ENCODE peak calls at places on chromosomes 7 and 10, in seven cellular contexts. J is BJ, S is foreskin fibroblast, L is WERI-Rb-1, K is K562, F is adrenal gland, R is vagina. O is an unnamed sample.

GRCh38 chr10:126080879-126081331 is 184.5 kb downstream of the FANK1 start:
- DNase-seq in J (no peak), S (no peak), L (no peak), K (no peak), F (no peak), R (no peak), O (peak)

GRCh38 chr7:120554960-120555571 is 282.1 kb downstream of the KCND2 start:
- DNase-seq in J (no peak), S (peak), L (peak), K (peak), F (peak), R (no peak), O (peak)

GRCh38 chr10:97782455-97783228 is 10.8 kb upstream of the SFRP5 start:
- DNase-seq in J (no peak), S (no peak), L (no peak), K (no peak), F (peak), R (no peak), O (no peak)

GRCh38 chr7:147775564-147775963 is 815.0 kb upstream of the C7orf33 start:
- DNase-seq in J (no peak), S (no peak), L (peak), K (no peak), F (no peak), R (no peak), O (no peak)

GRCh38 chr10:21617267-21617666 is 83.2 kb downstream of the MLLT10 start:
- DNase-seq in J (no peak), S (peak), L (no peak), K (no peak), F (no peak), R (no peak), O (no peak)

GRCh38 chr7:130154501-130155317 is 50.5 kb downstream of the TMEM209 start:
- DNase-seq in J (no peak), S (no peak), L (no peak), K (peak), F (peak), R (no peak), O (no peak)

GRCh38 chr7:149720372-149721083 is 52.9 kb downstream of the ZNF467 start:
- DNase-seq in J (no peak), S (no peak), L (no peak), K (no peak), F (peak), R (no peak), O (no peak)

GRCh38 chr7:57427594-57427993 is 22.4 kb upstream of the ZNF716 start:
- DNase-seq in J (no peak), S (no peak), L (no peak), K (no peak), F (no peak), R (no peak), O (no peak)

GRCh38 chr7:87517136-87517805 is 41.8 kb upstream of the ABCB4 start:
- DNase-seq in J (no peak), S (peak), L (no peak), K (no peak), F (no peak), R (no peak), O (no peak)

GRCh38 chr7:134174797-134175261 is 47.7 kb downstream of the LRGUK start:
- DNase-seq in J (peak), S (peak), L (no peak), K (peak), F (peak), R (no peak), O (peak)

GRCh38 chr10:17787087-17787942 is 21.8 kb upstream of the MRC1 start:
- DNase-seq in J (peak), S (peak), L (no peak), K (no peak), F (no peak), R (no peak), O (peak)

GRCh38 chr7:22853138-22853537 is 30.5 kb upstream of the TOMM7 start:
- DNase-seq in J (no peak), S (no peak), L (no peak), K (no peak), F (no peak), R (no peak), O (no peak)

GRCh38 chr7:129741743-129742213 is 130.3 kb downstream of the NRF1 start:
- DNase-seq in J (no peak), S (no peak), L (peak), K (no peak), F (no peak), R (no peak), O (no peak)

GRCh38 chr7:18020138-18020715 is 7.4 kb downstream of the PRPS1L1 start:
- DNase-seq in J (no peak), S (peak), L (no peak), K (no peak), F (no peak), R (no peak), O (no peak)

GRCh38 chr7:23264916-23265458 is 18.4 kb downstream of the GPNMB start:
- DNase-seq in J (no peak), S (no peak), L (no peak), K (no peak), F (no peak), R (no peak), O (no peak)

GRCh38 chr10:71217266-71218045 is 5.1 kb downstream of the UNC5B start:
- DNase-seq in J (no peak), S (no peak), L (no peak), K (no peak), F (no peak), R (no peak), O (no peak)

GRCh38 chr10:99872367-99873162 is 90.1 kb downstream of the ABCC2 start:
- DNase-seq in J (no peak), S (peak), L (no peak), K (no peak), F (no peak), R (no peak), O (no peak)

GRCh38 chr7:47047384-47047783 is 534.5 kb downstream of the TNS3 start:
- DNase-seq in J (no peak), S (no peak), L (no peak), K (no peak), F (no peak), R (no peak), O (peak)

GRCh38 chr7:87480386-87480785 is 4.9 kb upstream of the ABCB4 start:
- DNase-seq in J (peak), S (no peak), L (no peak), K (no peak), F (no peak), R (no peak), O (no peak)

GRCh38 chr7:40310213-40310612 is 175.4 kb downstream of the SUGCT start:
- DNase-seq in J (no peak), S (no peak), L (no peak), K (no peak), F (no peak), R (no peak), O (no peak)

GRCh38 chr7:112937651-112938390 is 147.6 kb upstream of the TMEM168 start:
- DNase-seq in J (peak), S (no peak), L (no peak), K (no peak), F (no peak), R (no peak), O (no peak)

GRCh38 chr7:151251926-151252835 is 3.7 kb upstream of the SMARCD3 start:
- DNase-seq in J (no peak), S (peak), L (peak), K (peak), F (peak), R (no peak), O (peak)

GRCh38 chr7:25288536-25289283 is 60.4 kb upstream of the NPVF start:
- DNase-seq in J (no peak), S (no peak), L (no peak), K (no peak), F (no peak), R (no peak), O (peak)

GRCh38 chr7:7176421-7177043 is 5.8 kb upstream of the C1GALT1 start:
- DNase-seq in J (peak), S (peak), L (no peak), K (no peak), F (peak), R (no peak), O (peak)

GRCh38 chr10:97003804-97004201 is 171.7 kb downstream of the LCOR start:
- DNase-seq in J (no peak), S (no peak), L (no peak), K (no peak), F (no peak), R (no peak), O (no peak)

GRCh38 chr10:62475531-62475930 is 101.4 kb downstream of the ZNF365 start:
- DNase-seq in J (no peak), S (peak), L (no peak), K (no peak), F (no peak), R (no peak), O (no peak)

GRCh38 chr7:84157171-84157570 is 37.4 kb downstream of the SEMA3A start:
- DNase-seq in J (no peak), S (no peak), L (no peak), K (no peak), F (no peak), R (no peak), O (no peak)

GRCh38 chr7:95045236-95045923 is 138.0 kb downstream of the PPP1R9A start:
- DNase-seq in J (no peak), S (peak), L (peak), K (peak), F (no peak), R (no peak), O (no peak)

GRCh38 chr10:129743738-129744133 is 220.3 kb downstream of the EBF3 start:
- DNase-seq in J (no peak), S (no peak), L (no peak), K (no peak), F (no peak), R (peak), O (no peak)

GRCh38 chr7:127935847-127936376 is 95.3 kb downstream of the LRRC4 start:
- DNase-seq in J (no peak), S (no peak), L (peak), K (no peak), F (peak), R (no peak), O (no peak)

GRCh38 chr7:102260856-102261255 is 25.8 kb upstream of the SH2B2 start:
- DNase-seq in J (no peak), S (peak), L (no peak), K (no peak), F (peak), R (no peak), O (peak)

GRCh38 chr10:125679436-125679835 is 3.5 kb downstream of the TEX36 start:
- DNase-seq in J (no peak), S (no peak), L (no peak), K (no peak), F (no peak), R (no peak), O (no peak)

GRCh38 chr7:37285701-37286475 is 162.8 kb downstream of the ELMO1 start:
- DNase-seq in J (no peak), S (no peak), L (no peak), K (no peak), F (no peak), R (peak), O (no peak)

GRCh38 chr7:20164420-20165145 is 52.6 kb downstream of the MACC1 start:
- DNase-seq in J (peak), S (peak), L (no peak), K (no peak), F (no peak), R (no peak), O (peak)

GRCh38 chr7:90973146-90973545 is 291.1 kb upstream of the FZD1 start:
- DNase-seq in J (no peak), S (peak), L (no peak), K (no peak), F (no peak), R (no peak), O (no peak)

GRCh38 chr7:50644114-50644513 is 78.9 kb upstream of the DDC start:
- DNase-seq in J (no peak), S (no peak), L (no peak), K (no peak), F (no peak), R (no peak), O (no peak)

GRCh38 chr7:37510043-37510634 is 61.5 kb upstream of the ELMO1 start:
- DNase-seq in J (no peak), S (no peak), L (no peak), K (peak), F (no peak), R (no peak), O (no peak)

GRCh38 chr7:108592633-108593277 is 23.1 kb downstream of the DNAJB9 start:
- DNase-seq in J (no peak), S (no peak), L (peak), K (peak), F (no peak), R (no peak), O (no peak)

GRCh38 chr10:27783660-27784059 is 38.0 kb upstream of the MKX start:
- DNase-seq in J (peak), S (peak), L (peak), K (peak), F (no peak), R (no peak), O (peak)

DNA sequence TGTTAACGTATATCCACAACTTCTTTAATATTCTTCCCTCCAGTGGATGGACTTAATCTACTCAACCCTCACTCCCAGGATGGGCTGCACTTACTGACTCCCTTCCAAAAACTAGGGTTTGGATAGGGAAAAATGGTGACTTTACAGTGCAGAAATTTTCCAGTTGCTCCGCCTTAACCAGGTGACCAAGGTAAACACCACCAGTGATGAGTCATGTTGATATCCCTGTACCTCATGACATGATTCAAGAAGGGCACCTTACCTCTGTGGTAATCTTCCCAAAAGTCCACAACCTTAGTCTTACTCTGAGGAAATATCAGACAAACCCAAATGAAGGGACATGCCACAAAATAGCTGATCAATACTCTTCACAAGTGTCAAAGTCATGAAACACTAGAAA is 3.5 kb upstream of the GSTK1 start:
- DNase-seq in J (no peak), S (no peak), L (no peak), K (no peak), F (no peak), R (no peak), O (no peak)
- H3K4me3 ChIP-seq in J (no peak), S (no peak), L (no peak), K (no peak), F (no peak), R (no peak), O (no peak)

GRCh38 chr7:106037489-106038176 is 74.5 kb downstream of the SYPL1 start:
- DNase-seq in J (no peak), S (no peak), L (no peak), K (no peak), F (no peak), R (no peak), O (no peak)
- H3K4me3 ChIP-seq in J (no peak), S (no peak), L (no peak), K (no peak), F (no peak), R (no peak), O (no peak)

GRCh38 chr10:127227663-127228062 is 31.3 kb upstream of the INSYN2A start:
- DNase-seq in J (no peak), S (no peak), L (no peak), K (no peak), F (no peak), R (no peak), O (no peak)
- H3K4me3 ChIP-seq in J (no peak), S (no peak), L (no peak), K (no peak), F (no peak), R (no peak), O (no peak)

GRCh38 chr10:101050206-101051069 is 11.4 kb upstream of the KAZALD1 start:
- DNase-seq in J (no peak), S (no peak), L (peak), K (peak), F (peak), R (no peak), O (no peak)
- H3K4me3 ChIP-seq in J (peak), S (peak), L (peak), K (no peak), F (no peak), R (peak), O (peak)

GRCh38 chr7:131945313-131945831 is 388.9 kb upstream of the PODXL start:
- DNase-seq in J (no peak), S (peak), L (peak), K (peak), F (peak), R (no peak), O (no peak)

GRCh38 chr7:131943211-131943610 is 386.8 kb upstream of the PODXL start:
- DNase-seq in J (no peak), S (no peak), L (no peak), K (no peak), F (no peak), R (no peak), O (no peak)

GRCh38 chr7:131944556-131945069 is 388.2 kb upstream of the PODXL start:
- DNase-seq in J (no peak), S (no peak), L (no peak), K (no peak), F (no peak), R (peak), O (no peak)

GRCh38 chr7:131942287-131943150 is 386.1 kb upstream of the PODXL start:
- DNase-seq in J (no peak), S (no peak), L (no peak), K (no peak), F (no peak), R (no peak), O (no peak)

GRCh38 chr7:131943616-131944015 is 387.2 kb upstream of the PODXL start:
- DNase-seq in J (no peak), S (no peak), L (no peak), K (no peak), F (no peak), R (no peak), O (no peak)
- H3K4me3 ChIP-seq in J (no peak), S (no peak), L (no peak), K (no peak), F (no peak), R (no peak), O (no peak)

DNA sequence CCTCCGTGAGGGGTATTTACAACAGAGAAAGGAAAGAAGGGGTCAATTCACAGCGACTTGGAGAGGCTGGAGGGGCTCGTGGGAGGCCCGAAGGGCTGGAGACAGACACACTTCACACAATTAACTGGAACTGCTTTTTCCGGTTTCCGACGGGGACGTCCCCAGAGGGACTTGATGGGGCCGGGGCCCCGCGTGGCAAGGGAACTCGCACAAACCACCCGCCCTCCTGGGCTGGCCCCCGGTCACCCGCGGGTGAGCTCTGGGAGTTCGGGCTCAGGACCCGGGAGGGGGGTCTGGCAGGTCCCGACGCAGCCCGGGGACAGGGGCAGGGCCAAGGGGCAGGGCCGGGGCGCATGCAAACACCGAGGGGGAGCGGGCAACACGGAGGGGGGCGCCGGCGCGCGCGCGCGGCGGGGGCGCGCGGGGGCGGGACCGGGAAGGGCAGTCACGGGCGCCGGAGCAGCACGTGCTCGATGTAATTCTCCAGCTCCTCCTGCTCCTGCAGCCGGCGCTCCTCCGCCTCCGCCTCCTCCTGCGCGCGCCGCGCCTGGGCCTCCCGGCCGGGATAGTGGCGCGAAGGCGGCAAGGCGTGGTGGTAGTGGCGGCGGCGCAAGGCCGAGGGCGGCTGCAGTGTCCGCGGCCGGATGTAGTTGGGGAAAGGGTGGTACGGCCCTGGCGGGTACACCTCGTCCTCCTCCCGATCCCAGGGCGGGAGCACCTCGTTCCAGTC is 2.7 kb downstream of the VGF start:
- DNase-seq in J (no peak), S (peak), L (peak), K (peak), F (no peak), R (no peak), O (no peak)
- H3K4me3 ChIP-seq in J (peak), S (peak), L (peak), K (peak), F (no peak), R (peak), O (peak)

GRCh38 chr7:43244782-43245181 is 132.3 kb downstream of the HECW1 start:
- DNase-seq in J (no peak), S (no peak), L (peak), K (no peak), F (no peak), R (peak), O (no peak)

GRCh38 chr7:43248553-43248952 is 136.1 kb downstream of the HECW1 start:
- DNase-seq in J (no peak), S (no peak), L (no peak), K (no peak), F (no peak), R (no peak), O (no peak)

GRCh38 chr7:43249808-43250145 is 137.3 kb downstream of the HECW1 start:
- DNase-seq in J (no peak), S (peak), L (no peak), K (no peak), F (no peak), R (no peak), O (no peak)

GRCh38 chr7:43247757-43248156 is 135.3 kb downstream of the HECW1 start:
- DNase-seq in J (no peak), S (no peak), L (no peak), K (no peak), F (no peak), R (no peak), O (no peak)

GRCh38 chr7:43248961-43249807 is 136.7 kb downstream of the HECW1 start:
- DNase-seq in J (peak), S (peak), L (no peak), K (peak), F (no peak), R (no peak), O (no peak)
- H3K4me3 ChIP-seq in J (peak), S (peak), L (no peak), K (peak), F (no peak), R (no peak), O (peak)

GRCh38 chr7:123538189-123538714 is 3.9 kb upstream of the IQUB start:
- DNase-seq in J (peak), S (peak), L (no peak), K (peak), F (no peak), R (no peak), O (peak)
- H3K4me3 ChIP-seq in J (no peak), S (no peak), L (no peak), K (no peak), F (no peak), R (no peak), O (no peak)

DNA sequence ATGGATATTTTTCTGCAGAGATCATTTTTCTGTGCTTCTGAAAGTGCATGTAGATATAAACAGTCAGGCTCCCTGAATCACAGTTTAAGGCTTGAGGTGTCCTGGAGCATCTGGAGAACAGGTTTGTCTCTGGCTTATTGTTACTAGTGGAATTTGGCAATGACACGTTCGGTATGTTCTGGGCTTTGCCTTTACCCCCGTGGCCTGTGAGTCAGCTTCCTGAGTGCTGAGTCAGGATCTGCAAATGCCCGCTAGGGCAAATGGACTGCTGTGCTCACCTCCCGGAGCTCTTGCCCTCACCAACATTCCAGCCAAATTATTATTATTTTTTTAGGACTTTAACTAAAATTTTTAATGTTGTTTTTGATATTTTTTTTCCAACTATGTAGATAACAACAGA is 192.5 kb upstream of the PRSS1 start:
- DNase-seq in J (peak), S (peak), L (no peak), K (peak), F (peak), R (no peak), O (peak)
- H3K4me3 ChIP-seq in J (no peak), S (no peak), L (no peak), K (no peak), F (no peak), R (no peak), O (no peak)